ENCODE peak calls at places on chromosomes 13 and 19, in five cellular contexts. Y, J, T, M and C are unnamed samples.

GRCh38 chr19:32870154-32870573 is 597 bp upstream of the SLC7A9 start:
- DNase-seq in M (peak; percentile 16), T (no peak), J (no peak), Y (no peak), C (peak; percentile 18)

GRCh38 chr13:29877456-29878096 is 27.2 kb upstream of the UBL3 start:
- DNase-seq in M (no peak), Y (no peak), T (no peak), J (no peak), C (no peak)

GRCh38 chr19:48381178-48381950 is 10.0 kb downstream of the KDELR1 start:
- DNase-seq in T (no peak), J (no peak), M (no peak), Y (no peak), C (no peak)

GRCh38 chr19:29988351-29988750 is 46.3 kb downstream of the URI1 start:
- DNase-seq in M (peak; percentile 5), J (no peak), Y (no peak), T (no peak), C (no peak)

GRCh38 chr19:7549749-7550148 is 14.2 kb downstream of the PNPLA6 start:
- DNase-seq in M (no peak), Y (no peak), T (no peak), J (peak; percentile 28), C (no peak)

GRCh38 chr19:2210206-2210605 is 25.9 kb downstream of the PLEKHJ1 start:
- DNase-seq in M (no peak), Y (no peak), J (no peak), T (no peak), C (no peak)

GRCh38 chr19:2239771-2240770 is 3.4 kb downstream of the SF3A2 start:
- DNase-seq in T (no peak), J (no peak), M (no peak), Y (no peak), C (no peak)

GRCh38 chr13:100392709-100393630 is 195.6 kb downstream of the GGACT start:
- DNase-seq in M (peak; percentile 91), J (peak; percentile 70), Y (peak; percentile 80), T (peak; percentile 84), C (peak; percentile 69)

GRCh38 chr19:18401580-18402112 is 4.2 kb upstream of the LRRC25 start:
- DNase-seq in T (no peak), J (no peak), M (peak; percentile 76), Y (peak; percentile 67), C (no peak)

GRCh38 chr19:27971071-27971470 is 1241.9 kb downstream of the UQCRFS1 start:
- DNase-seq in Y (no peak), M (no peak), T (no peak), J (no peak), C (no peak)
- TF ChIP-seq EP300 in Y (no peak), M (no peak), T (no peak), J (no peak), C (no peak)

DNA sequence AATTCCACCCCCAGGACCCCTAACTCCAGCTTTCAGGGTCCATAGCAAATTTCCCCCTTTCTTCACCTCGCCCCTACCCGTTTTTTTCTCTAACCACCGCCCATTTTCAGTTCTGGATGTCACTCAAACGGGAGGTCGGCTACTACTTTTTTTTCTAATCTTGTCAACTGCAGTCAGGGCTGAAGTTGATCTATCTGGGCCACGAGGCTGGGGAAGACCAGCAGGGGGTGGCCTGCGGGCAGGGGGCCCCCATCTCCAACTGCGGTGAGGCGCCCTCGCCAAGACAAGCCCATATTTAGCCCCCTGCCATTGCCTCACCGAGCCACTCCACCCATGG is 748 bp downstream of the LHFPL6 start:
- DNase-seq in Y (no peak), J (no peak), T (no peak), M (no peak), C (no peak)
- H3K27me3 ChIP-seq in Y (no peaks in the 10 kb centered on the region), J (no peaks in the 10 kb centered on the region), T (no peaks in the 10 kb centered on the region), M (peaks cover 43% of the 10 kb centered on the region), C (peaks cover 5% of the 10 kb centered on the region)

GRCh38 chr13:36841411-36841810 is 22.4 kb downstream of the RFXAP start:
- DNase-seq in J (no peak), M (no peak), T (no peak), Y (no peak), C (no peak)
- TF ChIP-seq CTCF in J (no peak), M (no peak), T (no peak), Y (no peak), C (no peak)

DNA sequence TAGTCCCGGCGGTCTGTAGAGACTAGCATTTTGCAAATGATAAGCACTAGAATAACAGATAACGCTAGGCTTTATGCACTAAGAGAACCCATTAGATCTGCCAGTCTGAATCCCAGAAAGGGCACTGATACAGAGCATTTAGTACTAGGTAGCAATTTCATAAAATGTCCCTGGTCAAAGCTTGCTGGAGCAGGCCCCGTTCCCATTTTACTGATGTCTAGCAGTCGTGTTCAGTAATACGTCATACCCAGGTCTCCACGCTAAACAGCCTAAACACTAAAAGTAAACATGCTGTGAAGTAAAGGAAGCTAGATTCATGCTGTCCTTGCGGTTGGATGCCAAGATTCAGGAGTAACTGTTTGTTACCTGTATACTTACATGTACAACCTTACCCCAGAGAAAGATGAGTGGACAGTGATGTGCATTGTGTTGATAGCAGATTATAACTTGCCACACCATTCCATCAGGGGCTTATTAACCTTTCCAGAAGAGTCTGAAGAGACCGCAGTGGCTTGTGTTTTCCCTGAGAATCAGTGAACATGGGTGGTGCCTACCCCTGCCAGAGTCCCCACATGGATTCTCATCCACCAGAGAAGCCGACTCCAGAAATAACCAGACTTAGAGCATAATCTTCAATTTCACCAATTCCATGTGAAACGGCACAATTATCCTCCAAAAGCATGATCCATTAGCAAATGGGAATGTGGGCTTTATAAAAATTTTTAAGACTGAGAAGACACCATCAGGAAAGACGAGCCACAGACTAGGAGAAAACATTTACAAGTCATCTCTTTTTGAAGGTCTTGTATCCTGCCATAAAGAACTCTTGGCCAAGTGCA is 3.4 kb upstream of the RPS11 start:
- DNase-seq in T (no peak), J (no peak), M (peak; percentile 54), Y (no peak), C (no peak)
- TF ChIP-seq EP300 in T (no peak), J (no peak), M (no peak), Y (peak; percentile 9), C (no peak)

DNA sequence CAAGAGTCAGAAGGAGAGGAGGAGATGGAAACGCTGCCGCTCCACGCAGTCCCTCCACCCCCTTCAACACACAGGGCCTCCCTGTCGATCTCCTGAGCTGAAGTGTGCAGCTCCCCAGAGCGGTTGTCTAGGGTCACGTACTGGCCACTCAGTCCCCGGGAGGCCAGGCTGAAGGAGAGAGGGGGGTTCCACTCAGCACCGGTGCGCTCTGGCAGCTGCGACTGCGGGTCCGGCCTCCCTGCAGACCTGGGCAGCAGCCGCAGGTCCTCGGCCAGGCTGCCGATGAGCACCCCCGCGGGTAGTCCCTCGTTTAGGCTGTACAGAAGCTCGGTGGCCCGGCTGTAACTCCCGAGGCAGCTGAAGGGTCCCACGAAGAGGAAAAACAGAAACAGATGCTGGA is 2.1 kb downstream of the PCDH20 start:
- DNase-seq in M (no peak), Y (no peak), J (no peak), T (no peak), C (no peak)
- H3K27me3 ChIP-seq in M (peaks cover 28% of the 10 kb centered on the region), Y (peaks cover 18% of the 10 kb centered on the region), J (no peaks in the 10 kb centered on the region), T (peaks cover 35% of the 10 kb centered on the region), C (peaks cover 2% of the 10 kb centered on the region)